ENCODE peak calls at places on chromosomes 11 and 22, in five cellular contexts. O is EL, M is AG08395, Z is Right ventricle myocardium inferior, U is astrocyte of the spinal cord. V is an unnamed sample.

GRCh38 chr11:78187366-78188011 is 937 bp downstream of the KCTD21 start:
- DNase-seq in Z (no peak), O (no peak), M (no peak), U (no peak), V (no peak)

GRCh38 chr11:73331138-73331916 is 23.3 kb downstream of the ARHGEF17 start:
- DNase-seq in M (no peak), O (peak), U (no peak), Z (no peak), V (peak)

GRCh38 chr11:122709042-122709760 is 53.7 kb downstream of the UBASH3B start:
- DNase-seq in Z (no peak), O (peak), U (peak), M (no peak), V (peak)

GRCh38 chr11:125451400-125452124 is 44.5 kb downstream of the FEZ1 start:
- DNase-seq in M (no peak), Z (peak), U (no peak), O (peak), V (peak)

GRCh38 chr22:37675930-37676571 is 615 bp downstream of the LGALS1 start:
- DNase-seq in Z (peak), O (peak), M (no peak), U (no peak), V (no peak)

GRCh38 chr11:96045622-96046456 is 121.9 kb upstream of the MTMR2 start:
- DNase-seq in Z (no peak), U (peak), O (no peak), M (peak), V (peak)

GRCh38 chr11:61076506-61077304 is 25.6 kb upstream of the CD5 start:
- DNase-seq in U (no peak), Z (no peak), M (no peak), O (no peak), V (no peak)

GRCh38 chr22:32281092-32281491 is 25.9 kb upstream of the SLC5A4 start:
- DNase-seq in O (peak), U (peak), Z (no peak), M (peak), V (no peak)

GRCh38 chr22:26890870-26891269 is 233.5 kb downstream of the MIAT start:
- DNase-seq in M (no peak), U (no peak), O (no peak), Z (no peak), V (no peak)

GRCh38 chr11:108966206-108966605 is 301.3 kb downstream of the DDX10 start:
- DNase-seq in U (no peak), O (no peak), M (no peak), Z (no peak), V (no peak)

GRCh38 chr11:6927030-6927617 is 898 bp downstream of the ZNF215 start:
- DNase-seq in U (no peak), O (peak), Z (no peak), M (no peak), V (no peak)

V was measured in IMR-90.